ENCODE peak calls at places on chromosomes 6 and 20, in five cellular contexts. One of them, this sample, is unnamed.

GRCh38 chr6:52543729-52544324 is 33.0 kb downstream of the TRAM2 start:
- DNase-seq in WTC11: no peak
- DNase-seq in breast epithelium: no peak
- DNase-seq in foreskin fibroblast: peak
- DNase-seq in body of pancreas: no peak
- DNase-seq in this sample: no peak

GRCh38 chr6:30813623-30814136 is 69.3 kb upstream of the IER3 start:
- DNase-seq in WTC11: no peak
- DNase-seq in breast epithelium: no peak
- DNase-seq in foreskin fibroblast: no peak
- DNase-seq in body of pancreas: no peak
- DNase-seq in this sample: no peak

GRCh38 chr6:131368077-131368911 is 204.7 kb upstream of the ARG1 start:
- DNase-seq in WTC11: no peak
- DNase-seq in breast epithelium: peak
- DNase-seq in foreskin fibroblast: peak
- DNase-seq in body of pancreas: peak
- DNase-seq in this sample: no peak

GRCh38 chr6:170287371-170287876 is 3.5 kb downstream of the DLL1 start:
- DNase-seq in WTC11: no peak
- DNase-seq in breast epithelium: no peak
- DNase-seq in foreskin fibroblast: no peak
- DNase-seq in body of pancreas: no peak
- DNase-seq in this sample: no peak

GRCh38 chr20:57160985-57161384 is 105.5 kb downstream of the BMP7 start:
- DNase-seq in WTC11: no peak
- DNase-seq in breast epithelium: no peak
- DNase-seq in foreskin fibroblast: no peak
- DNase-seq in body of pancreas: no peak
- DNase-seq in this sample: no peak

GRCh38 chr6:169957351-169957963 is 206.0 kb downstream of the ERMARD start:
- DNase-seq in WTC11: no peak
- DNase-seq in breast epithelium: peak
- DNase-seq in foreskin fibroblast: no peak
- DNase-seq in body of pancreas: no peak
- DNase-seq in this sample: no peak

GRCh38 chr6:85360794-85361642 is 88.9 kb upstream of the NT5E start:
- DNase-seq in WTC11: no peak
- DNase-seq in breast epithelium: peak
- DNase-seq in foreskin fibroblast: peak
- DNase-seq in body of pancreas: no peak
- DNase-seq in this sample: no peak

GRCh38 chr6:139983555-139984276 is 609.3 kb upstream of the CITED2 start:
- DNase-seq in WTC11: no peak
- DNase-seq in breast epithelium: no peak
- DNase-seq in foreskin fibroblast: peak
- DNase-seq in body of pancreas: no peak
- DNase-seq in this sample: no peak

GRCh38 chr6:42394881-42395620 is 56.7 kb downstream of the TRERF1 start:
- DNase-seq in WTC11: no peak
- DNase-seq in breast epithelium: no peak
- DNase-seq in foreskin fibroblast: no peak
- DNase-seq in body of pancreas: no peak
- DNase-seq in this sample: no peak

GRCh38 chr6:140566706-140567330 is 1192.4 kb upstream of the CITED2 start:
- DNase-seq in WTC11: no peak
- DNase-seq in breast epithelium: no peak
- DNase-seq in foreskin fibroblast: peak
- DNase-seq in body of pancreas: no peak
- DNase-seq in this sample: no peak

GRCh38 chr20:10505320-10506226 is 70.5 kb downstream of the SLX4IP start:
- DNase-seq in WTC11: no peak
- DNase-seq in breast epithelium: peak
- DNase-seq in foreskin fibroblast: peak
- DNase-seq in body of pancreas: no peak
- DNase-seq in this sample: no peak

GRCh38 chr6:160882019-160882418 is 109.5 kb upstream of the MAP3K4 start:
- DNase-seq in WTC11: no peak
- DNase-seq in breast epithelium: no peak
- DNase-seq in foreskin fibroblast: no peak
- DNase-seq in body of pancreas: no peak
- DNase-seq in this sample: no peak

GRCh38 chr6:42434237-42434636 is 17.5 kb downstream of the TRERF1 start:
- DNase-seq in WTC11: no peak
- DNase-seq in breast epithelium: no peak
- DNase-seq in foreskin fibroblast: no peak
- DNase-seq in body of pancreas: no peak
- DNase-seq in this sample: no peak

GRCh38 chr6:22236626-22237414 is 60.0 kb downstream of the PRL start:
- DNase-seq in WTC11: no peak
- DNase-seq in breast epithelium: no peak
- DNase-seq in foreskin fibroblast: peak
- DNase-seq in body of pancreas: no peak
- DNase-seq in this sample: no peak

GRCh38 chr20:25038591-25039015 is 19.3 kb downstream of the ACSS1 start:
- DNase-seq in WTC11: no peak
- DNase-seq in breast epithelium: no peak
- DNase-seq in foreskin fibroblast: no peak
- DNase-seq in body of pancreas: no peak
- DNase-seq in this sample: no peak

GRCh38 chr20:45456632-45457031 is 12.9 kb upstream of the WFDC2 start:
- DNase-seq in WTC11: peak
- DNase-seq in breast epithelium: no peak
- DNase-seq in foreskin fibroblast: peak
- DNase-seq in body of pancreas: peak
- DNase-seq in this sample: peak
- TF ChIP-seq CTCF in WTC11: no peak
- TF ChIP-seq CTCF in breast epithelium: no peak
- TF ChIP-seq CTCF in foreskin fibroblast: no peak
- TF ChIP-seq CTCF in body of pancreas: no peak
- TF ChIP-seq CTCF in this sample: peak

GRCh38 chr6:138757131-138757530 is 16.4 kb upstream of the CCDC28A start:
- DNase-seq in WTC11: no peak
- DNase-seq in breast epithelium: no peak
- DNase-seq in foreskin fibroblast: no peak
- DNase-seq in body of pancreas: no peak
- DNase-seq in this sample: no peak

GRCh38 chr6:138752017-138752416 is 21.6 kb upstream of the CCDC28A start:
- DNase-seq in WTC11: no peak
- DNase-seq in breast epithelium: no peak
- DNase-seq in foreskin fibroblast: no peak
- DNase-seq in body of pancreas: no peak
- DNase-seq in this sample: peak
- TF ChIP-seq CTCF in WTC11: no peak
- TF ChIP-seq CTCF in breast epithelium: no peak
- TF ChIP-seq CTCF in foreskin fibroblast: no peak
- TF ChIP-seq CTCF in body of pancreas: no peak
- TF ChIP-seq CTCF in this sample: peak

GRCh38 chr6:61711849-61712248 is 574.2 kb downstream of the KHDRBS2 start:
- DNase-seq in WTC11: no peak
- DNase-seq in breast epithelium: no peak
- DNase-seq in foreskin fibroblast: no peak
- DNase-seq in body of pancreas: no peak
- DNase-seq in this sample: peak
- TF ChIP-seq CTCF in WTC11: no peak
- TF ChIP-seq CTCF in breast epithelium: no peak
- TF ChIP-seq CTCF in foreskin fibroblast: no peak
- TF ChIP-seq CTCF in body of pancreas: no peak
- TF ChIP-seq CTCF in this sample: no peak

DNA sequence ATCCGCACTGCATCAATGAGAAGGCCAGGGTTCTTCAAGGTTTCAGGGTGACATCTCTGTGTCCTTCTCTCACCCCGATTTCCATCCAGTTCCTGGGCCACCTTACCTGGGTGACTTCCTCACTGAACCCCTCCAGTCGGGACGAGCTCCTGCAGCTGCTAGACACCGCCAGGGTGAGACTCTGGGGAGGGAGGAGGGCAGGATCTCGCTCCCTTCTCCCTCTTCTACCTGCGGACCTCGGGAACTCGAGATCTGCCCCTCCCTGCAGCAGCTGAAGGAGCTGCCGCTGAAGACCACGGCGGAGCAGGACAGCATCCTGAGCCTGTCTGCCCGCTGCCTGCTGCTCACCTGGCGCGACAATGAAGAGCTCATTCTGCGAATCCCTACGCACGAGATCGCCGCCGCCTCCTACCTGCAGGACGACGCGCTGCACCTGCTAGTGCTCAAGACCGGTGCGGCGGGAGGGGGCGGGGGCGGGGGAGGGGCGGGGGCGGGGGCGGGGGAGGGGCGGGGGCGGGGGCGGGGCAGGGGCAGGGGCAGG is 7.5 kb downstream of the CCM2L start:
- DNase-seq in WTC11: peak
- DNase-seq in breast epithelium: peak
- DNase-seq in foreskin fibroblast: no peak
- DNase-seq in body of pancreas: peak
- DNase-seq in this sample: no peak
- TF ChIP-seq CTCF in WTC11: peak
- TF ChIP-seq CTCF in breast epithelium: no peak
- TF ChIP-seq CTCF in foreskin fibroblast: no peak
- TF ChIP-seq CTCF in body of pancreas: peak
- TF ChIP-seq CTCF in this sample: peak

GRCh38 chr6:37988696-37989095 is 169.2 kb downstream of the ZFAND3 start:
- DNase-seq in WTC11: no peak
- DNase-seq in breast epithelium: no peak
- DNase-seq in foreskin fibroblast: no peak
- DNase-seq in body of pancreas: no peak
- DNase-seq in this sample: no peak
- TF ChIP-seq CTCF in WTC11: no peak
- TF ChIP-seq CTCF in breast epithelium: no peak
- TF ChIP-seq CTCF in foreskin fibroblast: no peak
- TF ChIP-seq CTCF in body of pancreas: no peak
- TF ChIP-seq CTCF in this sample: no peak

GRCh38 chr6:12898603-12899002 is 182.0 kb downstream of the PHACTR1 start:
- DNase-seq in WTC11: no peak
- DNase-seq in breast epithelium: no peak
- DNase-seq in foreskin fibroblast: no peak
- DNase-seq in body of pancreas: no peak
- DNase-seq in this sample: no peak

GRCh38 chr6:12896208-12896733 is 179.7 kb downstream of the PHACTR1 start:
- DNase-seq in WTC11: no peak
- DNase-seq in breast epithelium: no peak
- DNase-seq in foreskin fibroblast: no peak
- DNase-seq in body of pancreas: no peak
- DNase-seq in this sample: no peak

GRCh38 chr6:12903246-12903645 is 186.7 kb downstream of the PHACTR1 start:
- DNase-seq in WTC11: no peak
- DNase-seq in breast epithelium: no peak
- DNase-seq in foreskin fibroblast: no peak
- DNase-seq in body of pancreas: no peak
- DNase-seq in this sample: no peak

GRCh38 chr6:12895721-12896120 is 179.2 kb downstream of the PHACTR1 start:
- DNase-seq in WTC11: no peak
- DNase-seq in breast epithelium: no peak
- DNase-seq in foreskin fibroblast: no peak
- DNase-seq in body of pancreas: no peak
- DNase-seq in this sample: no peak

DNA sequence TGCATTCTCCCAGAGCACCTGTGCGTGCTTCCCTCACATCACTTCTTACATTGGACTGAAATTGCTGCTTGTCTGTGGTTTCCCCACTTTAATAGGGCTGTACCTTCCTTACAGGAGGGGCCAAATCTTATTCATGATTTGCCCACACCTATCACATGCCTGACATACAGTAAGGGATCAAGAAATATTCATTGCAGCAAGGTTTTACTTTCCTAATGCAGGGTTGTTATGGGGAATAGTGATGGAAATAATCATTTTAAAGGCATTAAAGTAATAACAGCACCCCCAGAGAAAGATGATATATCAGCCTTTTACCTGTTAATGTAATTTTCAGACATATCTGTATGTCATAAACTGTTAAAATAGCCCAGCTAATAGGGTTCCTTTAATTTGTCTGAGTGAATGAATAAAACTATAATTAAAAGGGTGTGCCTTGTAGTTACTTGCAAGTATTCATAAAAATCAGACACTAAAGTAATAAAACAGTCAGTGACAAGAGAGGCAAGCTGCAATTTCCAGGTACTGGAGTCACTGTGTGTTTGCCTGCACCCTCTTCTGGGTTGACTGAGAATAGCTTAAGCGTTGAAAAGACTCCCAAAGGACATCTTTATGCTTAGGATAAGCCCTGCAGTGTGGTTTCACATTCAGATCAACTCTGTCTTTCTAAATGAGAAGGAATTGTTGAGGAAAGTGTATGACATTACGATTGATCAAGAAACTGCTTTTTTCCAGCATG is 182.7 kb downstream of the PHACTR1 start:
- DNase-seq in WTC11: no peak
- DNase-seq in breast epithelium: no peak
- DNase-seq in foreskin fibroblast: no peak
- DNase-seq in body of pancreas: no peak
- DNase-seq in this sample: no peak
- TF ChIP-seq CTCF in WTC11: no peak
- TF ChIP-seq CTCF in breast epithelium: no peak
- TF ChIP-seq CTCF in foreskin fibroblast: no peak
- TF ChIP-seq CTCF in body of pancreas: no peak
- TF ChIP-seq CTCF in this sample: no peak

DNA sequence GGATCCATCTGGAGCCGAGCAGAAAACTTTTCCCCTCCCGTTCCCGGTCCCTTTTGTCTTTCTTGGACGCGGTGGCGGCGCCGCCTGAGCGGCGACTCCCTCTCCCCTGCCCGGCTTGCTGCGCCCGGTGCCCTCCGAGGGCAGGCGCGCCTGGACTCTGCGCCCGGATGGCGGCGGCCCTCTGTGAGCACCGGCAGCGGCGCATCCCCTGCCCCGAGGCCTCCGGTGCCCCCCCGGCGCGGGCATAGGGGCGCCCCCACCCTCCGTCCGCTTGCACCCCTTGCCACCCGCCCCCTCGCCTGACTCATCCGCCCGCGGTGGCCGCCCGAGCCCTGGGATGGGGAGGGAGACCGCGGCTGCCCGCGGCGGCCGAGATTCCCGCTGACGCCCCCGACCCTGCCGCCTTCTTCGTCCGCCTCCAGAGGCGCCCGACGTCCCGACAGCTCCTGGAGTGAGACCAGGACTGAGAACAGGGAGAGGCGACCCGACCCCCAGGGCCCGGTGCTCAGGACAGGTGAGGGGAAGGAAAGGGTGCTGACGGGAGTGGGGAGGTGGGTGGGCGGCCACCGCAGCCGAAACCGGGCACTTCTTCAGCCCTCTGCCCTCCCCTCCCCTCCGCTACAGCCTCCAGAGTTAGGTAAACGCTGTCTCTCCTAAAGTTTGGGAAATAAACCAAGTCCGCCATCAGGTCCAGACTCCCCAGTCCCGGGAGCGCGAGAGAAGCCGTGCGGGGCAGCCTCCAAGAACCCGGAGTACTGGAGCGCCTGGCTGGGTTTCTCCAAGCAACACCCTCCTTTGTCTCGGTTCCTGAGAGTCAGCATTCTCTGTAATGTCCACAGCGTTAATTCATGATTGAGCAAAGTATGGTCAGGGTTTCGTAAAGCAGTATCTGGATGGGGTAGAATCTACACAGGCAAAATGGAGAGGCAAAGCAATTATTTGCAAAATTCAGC is at the start of gene TMEM200A:
- DNase-seq in WTC11: peak
- DNase-seq in breast epithelium: peak
- DNase-seq in foreskin fibroblast: peak
- DNase-seq in body of pancreas: peak
- DNase-seq in this sample: peak
- TF ChIP-seq CTCF in WTC11: no peak
- TF ChIP-seq CTCF in breast epithelium: no peak
- TF ChIP-seq CTCF in foreskin fibroblast: no peak
- TF ChIP-seq CTCF in body of pancreas: no peak
- TF ChIP-seq CTCF in this sample: no peak

GRCh38 chr20:1185316-1185741 is 548 bp upstream of the TMEM74B start:
- DNase-seq in WTC11: peak
- DNase-seq in breast epithelium: no peak
- DNase-seq in foreskin fibroblast: peak
- DNase-seq in body of pancreas: no peak
- DNase-seq in this sample: peak
- TF ChIP-seq CTCF in WTC11: no peak
- TF ChIP-seq CTCF in breast epithelium: no peak
- TF ChIP-seq CTCF in foreskin fibroblast: no peak
- TF ChIP-seq CTCF in body of pancreas: no peak
- TF ChIP-seq CTCF in this sample: no peak

This sample was measured in endothelial cell.